ENCODE peak calls at places on chromosome 17, in five cellular contexts. S is lower leg skin, N is fibroblast of pulmonary artery, Q is HL-60, W is gastrocnemius medialis. Z is an unnamed sample.

GRCh38 chr17:58504826-58505351 is 9.5 kb downstream of the MTMR4 start:
- DNase-seq in S (peak; percentile 39), N (no peak), Q (no peak), W (no peak), Z (peak; percentile 32)

GRCh38 chr17:73359987-73360410 is 48.2 kb upstream of the CDC42EP4 start:
- DNase-seq in S (no peak), N (no peak), Q (no peak), W (peak; percentile 86), Z (no peak)

GRCh38 chr17:10875984-10876555 is 38.2 kb upstream of the PIRT start:
- DNase-seq in S (peak; percentile 21), N (peak; percentile 41), Q (no peak), W (no peak), Z (no peak)

GRCh38 chr17:50459081-50459676 is 9.5 kb downstream of the CHAD start:
- DNase-seq in S (no peak), N (peak; percentile 23), Q (no peak), W (no peak), Z (no peak)

GRCh38 chr17:41054025-41054424 is 1.0 kb downstream of the KRTAP2-2 start:
- DNase-seq in S (no peak), N (no peak), Q (no peak), W (no peak), Z (no peak)

GRCh38 chr17:46832945-46833839 is 14.7 kb upstream of the WNT3 start:
- DNase-seq in S (no peak), N (peak; percentile 31), Q (no peak), W (no peak), Z (no peak)

GRCh38 chr17:59914274-59914854 is 21.4 kb downstream of the RPS6KB1 start:
- DNase-seq in S (no peak), N (peak; percentile 70), Q (no peak), W (no peak), Z (no peak)

GRCh38 chr17:29407856-29408255 is 17.7 kb downstream of the TAOK1 start:
- DNase-seq in S (no peak), N (no peak), Q (no peak), W (no peak), Z (no peak)

GRCh38 chr17:59451706-59452105 is 113.7 kb upstream of the DHX40 start:
- DNase-seq in S (no peak), N (peak; percentile 44), Q (no peak), W (no peak), Z (no peak)

GRCh38 chr17:8304181-8304910 is 5.7 kb upstream of the ARHGEF15 start:
- DNase-seq in S (no peak), N (no peak), Q (no peak), W (no peak), Z (no peak)

GRCh38 chr17:68461589-68461988 is 4.3 kb upstream of the WIPI1 start:
- DNase-seq in S (no peak), N (no peak), Q (no peak), W (peak; percentile 68), Z (no peak)

GRCh38 chr17:69415431-69415830 is 934 bp downstream of the MAP2K6 start:
- DNase-seq in S (no peak), N (no peak), Q (no peak), W (no peak), Z (no peak)

GRCh38 chr17:9813166-9813565 is 8.7 kb downstream of the GSG1L2 start:
- DNase-seq in S (no peak), N (no peak), Q (no peak), W (no peak), Z (no peak)

GRCh38 chr17:6084226-6085161 is 14.3 kb downstream of the WSCD1 start:
- DNase-seq in S (no peak), N (no peak), Q (no peak), W (peak; percentile 91), Z (no peak)

GRCh38 chr17:73834684-73835343 is 190.6 kb upstream of the SDK2 start:
- DNase-seq in S (no peak), N (no peak), Q (no peak), W (no peak), Z (no peak)

GRCh38 chr17:27226611-27227234 is 67.2 kb upstream of the WSB1 start:
- DNase-seq in S (no peak), N (peak; percentile 52), Q (no peak), W (no peak), Z (no peak)

GRCh38 chr17:77906377-77906871 is 52.1 kb upstream of the TNRC6C start:
- DNase-seq in S (no peak), N (no peak), Q (no peak), W (no peak), Z (no peak)

GRCh38 chr17:73826181-73826871 is 182.1 kb upstream of the SDK2 start:
- DNase-seq in S (no peak), N (no peak), Q (no peak), W (no peak), Z (no peak)

GRCh38 chr17:29723283-29724047 is 100.8 kb upstream of the CORO6 start:
- DNase-seq in S (no peak), N (no peak), Q (peak; percentile 52), W (no peak), Z (no peak)

GRCh38 chr17:59311051-59311468 is 20.4 kb upstream of the YPEL2 start:
- DNase-seq in S (peak; percentile 45), N (peak; percentile 73), Q (no peak), W (no peak), Z (no peak)

GRCh38 chr17:77826132-77826873 is 132.2 kb upstream of the TNRC6C start:
- DNase-seq in S (no peak), N (no peak), Q (no peak), W (peak; percentile 3), Z (no peak)

GRCh38 chr17:61411944-61412859 is 12.6 kb downstream of the TBX2 start:
- DNase-seq in S (peak; percentile 47), N (peak; percentile 74), Q (no peak), W (peak; percentile 69), Z (peak; percentile 84)

GRCh38 chr17:45440161-45440859 is 7.6 kb upstream of the ARHGAP27 start:
- DNase-seq in S (no peak), N (peak; percentile 33), Q (no peak), W (no peak), Z (no peak)

GRCh38 chr17:15087946-15088345 is 177.2 kb downstream of the PMP22 start:
- DNase-seq in S (no peak), N (no peak), Q (no peak), W (no peak), Z (no peak)

GRCh38 chr17:35651467-35651866 is 64.3 kb downstream of the AP2B1 start:
- DNase-seq in S (no peak), N (no peak), Q (no peak), W (no peak), Z (no peak)

GRCh38 chr17:74190154-74190553 is 13.3 kb upstream of the RPL38 start:
- DNase-seq in S (no peak), N (peak; percentile 74), Q (no peak), W (no peak), Z (no peak)

GRCh38 chr17:78122221-78122990 is 6.1 kb downstream of the TMC6 start:
- DNase-seq in S (no peak), N (no peak), Q (no peak), W (no peak), Z (no peak)

GRCh38 chr17:79800325-79801155 is 3.7 kb upstream of the CBX8 start:
- DNase-seq in S (no peak), N (peak; percentile 54), Q (no peak), W (no peak), Z (no peak)

GRCh38 chr17:8003594-8004181 is 1.3 kb downstream of the GUCY2D start:
- DNase-seq in S (no peak), N (no peak), Q (no peak), W (no peak), Z (no peak)

GRCh38 chr17:16470302-16470701 is 21.7 kb downstream of the LRRC75A start:
- DNase-seq in S (no peak), N (no peak), Q (no peak), W (no peak), Z (no peak)

GRCh38 chr17:20896153-20896649 is 146.6 kb downstream of the USP22 start:
- DNase-seq in S (no peak), N (peak; percentile 17), Q (no peak), W (no peak), Z (no peak)

GRCh38 chr17:36835036-36835435 is 102.2 kb upstream of the LHX1 start:
- DNase-seq in S (no peak), N (no peak), Q (no peak), W (no peak), Z (no peak)

GRCh38 chr17:12642034-12642433 is 23.7 kb upstream of the MYOCD start:
- DNase-seq in S (no peak), N (no peak), Q (no peak), W (no peak), Z (no peak)

GRCh38 chr17:29179232-29180036 is 764 bp downstream of the MYO18A start:
- DNase-seq in S (peak; percentile 55), N (no peak), Q (no peak), W (no peak), Z (no peak)

GRCh38 chr17:19013226-19013625 is 8.7 kb upstream of the FAM83G start:
- DNase-seq in S (no peak), N (no peak), Q (no peak), W (no peak), Z (no peak)

DNA sequence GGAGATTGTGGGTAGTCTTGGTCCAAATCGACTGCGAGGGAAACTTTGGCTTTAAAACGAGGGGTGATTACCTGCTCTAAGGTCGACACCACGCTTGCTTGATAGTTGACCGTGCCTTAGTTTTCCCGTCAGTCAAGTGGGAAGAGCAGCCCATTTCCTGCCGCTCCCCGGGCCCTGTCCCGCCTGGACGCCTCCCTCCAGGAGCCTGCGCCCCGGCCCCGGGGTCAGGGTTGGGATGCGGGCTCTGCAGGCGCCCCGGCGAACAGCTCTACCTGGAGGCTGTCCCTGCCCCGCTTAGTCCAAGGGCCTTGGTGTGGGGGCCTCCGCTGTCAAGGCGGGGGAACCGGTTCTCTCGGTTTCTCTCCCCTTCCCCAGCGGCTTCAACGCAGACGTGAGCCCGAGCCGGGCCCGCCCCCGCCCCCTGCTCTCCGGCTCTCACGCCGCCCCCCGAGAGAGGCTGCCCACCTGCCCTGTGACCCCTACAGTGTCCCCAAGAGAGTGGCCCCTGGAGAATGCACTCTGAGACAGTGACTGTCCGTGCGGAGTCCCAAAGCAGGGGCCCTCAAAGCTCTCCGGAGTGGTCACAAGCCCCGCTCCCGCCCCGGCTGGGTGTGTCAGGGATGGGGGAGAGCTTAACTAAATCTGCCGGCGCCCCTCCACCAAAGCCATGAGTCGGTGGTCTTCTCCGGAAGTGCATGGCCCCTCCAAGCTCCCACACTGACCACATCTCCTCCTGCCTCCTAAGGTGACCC is 117.4 kb upstream of the SMURF2 start:
- DNase-seq in S (no peak), N (no peak), Q (no peak), W (no peak), Z (no peak)
- H3K4me3 ChIP-seq in S (no peak overlapping the region), N (no peak overlapping the region), Q (no peak overlapping the region), W (peak overlapping the region; percentile 44), Z (no peak overlapping the region)

GRCh38 chr17:31533546-31534155 is 142.2 kb downstream of the RAB11FIP4 start:
- DNase-seq in S (no peak), N (peak; percentile 75), Q (no peak), W (no peak), Z (no peak)
- TF ChIP-seq CTCF in S (no peak), N (peak; percentile 4), Q (peak; percentile 19), W (no peak), Z (peak; percentile 13)

GRCh38 chr17:63537991-63538692 is 12.1 kb upstream of the DCAF7 start:
- DNase-seq in S (no peak), N (no peak), Q (no peak), W (no peak), Z (no peak)
- H3K4me3 ChIP-seq in S (no peak overlapping the region), N (no peak overlapping the region), Q (no peak overlapping the region), W (no peak overlapping the region), Z (no peak overlapping the region)

DNA sequence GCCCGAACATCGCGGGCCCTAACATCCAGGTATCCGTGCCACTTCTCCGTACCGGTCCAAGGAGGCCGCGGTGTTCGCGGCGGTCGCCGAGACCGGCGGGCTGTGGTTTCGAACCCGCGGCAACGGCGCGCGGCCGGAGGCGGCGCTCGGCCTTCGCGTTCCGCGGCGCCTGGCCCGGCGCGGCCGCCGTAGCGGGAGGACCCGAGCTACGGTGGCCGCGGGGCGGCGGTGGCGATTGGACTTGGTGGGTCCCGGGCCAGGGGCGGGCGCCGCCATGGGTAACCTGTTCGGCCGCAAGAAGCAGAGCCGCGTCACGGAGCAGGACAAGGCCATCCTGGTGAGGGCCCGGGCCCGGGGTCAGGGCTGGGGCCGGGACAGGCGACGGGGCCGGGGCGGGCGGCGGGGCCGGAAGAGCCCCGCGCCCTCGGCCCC is at the start of gene CHMP6:
- DNase-seq in S (peak; percentile 61), N (peak; percentile 79), Q (peak; percentile 65), W (peak; percentile 63), Z (no peak)
- TF ChIP-seq CTCF in S (no peak), N (no peak), Q (no peak), W (peak; percentile 74), Z (peak; percentile 42)

Z was measured in right atrium auricular region.